ENCODE peak calls at places on chromosomes 4 and X, in nine cellular contexts. N is brain microvascular endothelial cell; T is GM23248; F is heart right ventricle; U is effector memory CD4-positive, alpha-beta T cell; L is colonic mucosa; Q is neuronal stem cell; X is SK-N-SH; W is SJSA1. B is an unnamed sample.

GRCh38 chr4:1047106-1047975 is 35.9 kb downstream of the FGFRL1 start:
- DNase-seq in Q (no peak), U (no peak), N (no peak), T (no peak), F (peak), W (peak), L (peak), X (no peak), B (no peak)

GRCh38 chr4:128241425-128241913 is 46.1 kb downstream of the PGRMC2 start:
- DNase-seq in T (peak), L (no peak), N (peak), U (no peak), F (no peak), Q (no peak), W (peak), X (peak), B (no peak)

GRCh38 chr4:1216869-1217294 is 32.0 kb downstream of the CTBP1 start:
- DNase-seq in Q (no peak), X (no peak), L (no peak), T (no peak), W (no peak), F (peak), N (no peak), U (peak), B (no peak)

GRCh38 chrX:38375888-38376287 is 23.5 kb downstream of the OTC start:
- DNase-seq in Q (no peak), T (peak), F (no peak), W (no peak), N (peak), L (no peak), X (peak), U (no peak), B (no peak)

GRCh38 chr4:10075953-10076391 is 40.6 kb downstream of the WDR1 start:
- DNase-seq in Q (no peak), L (no peak), N (no peak), F (no peak), U (no peak), T (peak), W (no peak), X (no peak), B (no peak)

GRCh38 chr4:178664636-178665035 is 1222.4 kb upstream of the AGA start:
- DNase-seq in Q (no peak), N (no peak), T (no peak), L (no peak), U (no peak), X (no peak), F (no peak), W (no peak), B (no peak)

GRCh38 chr4:17447675-17448298 is 64.1 kb downstream of the QDPR start:
- DNase-seq in F (no peak), T (peak), L (peak), Q (peak), N (peak), U (peak), W (peak), X (peak), B (peak)

GRCh38 chrX:111169141-111169540 is 73.2 kb downstream of the PAK3 start:
- DNase-seq in W (no peak), F (no peak), U (no peak), L (no peak), T (no peak), X (no peak), Q (no peak), N (no peak), B (no peak)

GRCh38 chr4:27239651-27240050 is 379.0 kb downstream of the STIM2 start:
- DNase-seq in U (no peak), Q (no peak), N (no peak), F (no peak), L (no peak), X (no peak), T (peak), W (no peak), B (no peak)

GRCh38 chr4:17142232-17142711 is 243.8 kb upstream of the LDB2 start:
- DNase-seq in Q (no peak), F (no peak), T (peak), U (no peak), X (no peak), L (no peak), N (peak), W (peak), B (no peak)

GRCh38 chrX:133985164-133986007 is at the start of gene GPC3:
- DNase-seq in Q (no peak), T (no peak), F (peak), X (peak), U (peak), L (peak), W (peak), N (no peak), B (no peak)

GRCh38 chr4:86359944-86360478 is at the start of gene MAPK10:
- DNase-seq in L (peak), U (peak), T (peak), X (peak), W (peak), F (peak), Q (peak), N (peak), B (peak)

GRCh38 chrX:143853488-143853887 is 30.4 kb upstream of the UBE2NL start:
- DNase-seq in Q (no peak), X (no peak), U (no peak), L (no peak), W (no peak), T (no peak), N (no peak), F (no peak), B (no peak)

GRCh38 chr4:53196872-53197759 is 168.7 kb downstream of the SCFD2 start:
- DNase-seq in L (no peak), N (peak), U (no peak), X (peak), F (no peak), T (peak), Q (peak), W (peak), B (no peak)

GRCh38 chr4:7597281-7597680 is 162.6 kb upstream of the PSAPL1 start:
- DNase-seq in N (no peak), U (no peak), F (no peak), W (no peak), T (no peak), L (no peak), X (no peak), Q (no peak), B (no peak)

GRCh38 chr4:73311428-73311827 is 52.8 kb upstream of the ANKRD17 start:
- DNase-seq in X (no peak), N (no peak), F (no peak), Q (no peak), U (no peak), T (peak), W (peak), L (no peak), B (no peak)

GRCh38 chr4:30632751-30633150 is 87.4 kb upstream of the PCDH7 start:
- DNase-seq in W (no peak), F (no peak), T (no peak), N (no peak), U (no peak), L (no peak), Q (no peak), X (no peak), B (no peak)

GRCh38 chr4:16196482-16197393 is 29.5 kb downstream of the TAPT1 start:
- DNase-seq in F (no peak), W (peak), U (no peak), L (peak), T (peak), X (no peak), Q (peak), N (peak), B (no peak)

GRCh38 chr4:111136438-111136837 is 513.6 kb upstream of the PITX2 start:
- DNase-seq in U (no peak), N (peak), F (no peak), L (no peak), W (peak), X (no peak), T (peak), Q (no peak), B (no peak)

GRCh38 chrX:133794151-133794550 is 191.2 kb downstream of the GPC3 start:
- DNase-seq in T (no peak), L (no peak), W (no peak), N (no peak), F (no peak), X (no peak), U (no peak), Q (no peak), B (no peak)

GRCh38 chr4:77203380-77204197 is 46.6 kb downstream of the CCNG2 start:
- DNase-seq in Q (peak), U (peak), N (peak), W (peak), F (no peak), X (peak), L (peak), T (peak), B (no peak)

GRCh38 chr4:38488891-38489861 is 174.8 kb upstream of the KLF3 start:
- DNase-seq in W (no peak), F (no peak), T (peak), X (no peak), N (no peak), L (peak), U (no peak), Q (peak), B (no peak)

GRCh38 chrX:154040863-154041262 is 21.2 kb upstream of the IRAK1 start:
- DNase-seq in X (no peak), Q (no peak), U (no peak), L (no peak), W (no peak), N (no peak), F (no peak), T (no peak), B (no peak)
- H3K27ac ChIP-seq in X (no peak), Q (no peak), U (no peak), L (no peak), W (no peak), N (peak), F (peak), T (peak), B (no peak)

DNA sequence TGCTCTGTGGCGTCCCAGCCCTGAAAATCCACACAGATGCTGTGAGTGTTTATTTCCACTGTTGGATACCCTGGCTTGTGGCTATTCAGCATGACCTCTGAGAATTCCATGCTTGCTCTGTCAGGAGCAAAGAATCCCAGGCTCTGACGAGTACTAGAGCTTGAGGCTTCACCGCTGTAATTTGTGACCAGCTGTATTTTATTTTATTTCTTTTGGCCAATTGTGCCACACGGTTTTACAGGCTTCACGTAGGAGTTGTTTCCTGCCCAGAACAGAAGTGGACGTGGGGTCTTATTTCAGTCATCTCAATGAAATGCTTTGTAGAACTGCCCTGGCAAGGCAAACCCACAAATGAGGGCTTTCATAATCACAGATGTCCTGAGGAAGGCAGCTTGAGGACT is 69.4 kb upstream of the CLDN34 start:
- DNase-seq in W (peak), Q (no peak), X (no peak), U (no peak), T (peak), F (no peak), L (no peak), N (peak), B (no peak)
- H3K27ac ChIP-seq in W (peak), Q (no peak), X (no peak), U (no peak), T (peak), F (no peak), L (no peak), N (peak), B (peak)

GRCh38 chr4:153432971-153433752 is 33.0 kb upstream of the TMEM131L start:
- DNase-seq in X (no peak), W (peak), N (peak), T (peak), Q (no peak), L (peak), F (peak), U (peak), B (no peak)

GRCh38 chr4:153427363-153428071 is 38.6 kb upstream of the TMEM131L start:
- DNase-seq in F (no peak), L (no peak), Q (no peak), U (no peak), T (peak), W (peak), N (no peak), X (no peak), B (no peak)

GRCh38 chr4:153433753-153434105 is 32.4 kb upstream of the TMEM131L start:
- DNase-seq in W (no peak), N (no peak), T (no peak), X (no peak), L (no peak), Q (no peak), F (no peak), U (no peak), B (no peak)

GRCh38 chr4:153426207-153426886 is 39.8 kb upstream of the TMEM131L start:
- DNase-seq in F (no peak), X (no peak), L (no peak), T (no peak), Q (no peak), N (no peak), W (no peak), U (no peak), B (no peak)

DNA sequence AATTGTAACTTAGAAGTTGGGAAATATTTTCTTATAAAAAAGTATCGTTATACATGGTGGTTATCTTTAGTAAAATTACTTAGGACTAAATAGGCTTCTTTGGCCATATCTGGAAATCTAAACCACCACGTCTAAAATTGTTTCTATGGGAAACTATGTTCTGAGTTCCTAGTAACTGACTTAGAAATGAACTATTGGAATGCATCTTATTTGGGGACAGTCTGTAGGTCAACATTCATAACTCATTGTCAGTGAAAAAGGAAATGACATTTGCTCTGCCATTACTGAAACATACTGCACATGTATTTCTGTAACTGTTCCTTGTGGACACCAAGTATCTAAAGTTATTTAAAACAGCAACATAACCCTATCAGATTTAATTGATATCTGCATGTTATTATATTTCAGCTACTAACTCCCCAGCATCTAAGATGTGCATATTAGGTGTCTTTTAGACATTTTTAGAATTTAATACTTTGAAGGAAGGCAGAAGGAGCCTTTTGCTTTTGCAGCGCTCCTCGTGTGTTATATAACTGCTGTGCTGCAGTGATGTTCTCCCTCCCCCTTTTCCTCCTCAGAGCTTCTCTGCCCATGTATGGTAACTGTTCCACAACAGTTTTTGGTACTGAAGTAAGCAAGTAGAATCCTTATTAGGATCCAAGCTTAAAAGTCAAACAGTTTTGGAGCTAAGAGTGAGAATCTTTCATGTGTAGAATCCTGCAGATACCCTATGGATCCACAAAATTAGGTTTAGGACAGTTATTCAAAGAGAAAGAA is 37.2 kb upstream of the TMEM131L start:
- DNase-seq in W (no peak), F (no peak), X (no peak), Q (no peak), N (no peak), L (no peak), U (no peak), T (no peak), B (no peak)
- H3K27ac ChIP-seq in W (no peak), F (no peak), X (no peak), Q (no peak), N (no peak), L (no peak), U (no peak), T (no peak), B (no peak)

GRCh38 chrX:56564921-56565861 is 1.8 kb downstream of the UBQLN2 start:
- DNase-seq in W (no peak), L (peak), N (no peak), X (peak), Q (peak), F (no peak), T (peak), U (no peak), B (no peak)
- H3K27ac ChIP-seq in W (no peak), L (no peak), N (no peak), X (peak), Q (no peak), F (peak), T (peak), U (peak), B (peak)

GRCh38 chr4:140236649-140237160 is 82.7 kb upstream of the MAML3 start:
- DNase-seq in Q (no peak), T (peak), F (no peak), L (no peak), X (peak), N (no peak), W (no peak), U (no peak), B (no peak)
- H3K27ac ChIP-seq in Q (peak), T (peak), F (peak), L (peak), X (peak), N (no peak), W (no peak), U (no peak), B (no peak)

GRCh38 chr4:119035941-119036737 is 99.5 kb upstream of the MYOZ2 start:
- DNase-seq in W (no peak), T (peak), L (no peak), F (no peak), X (no peak), U (no peak), N (no peak), Q (no peak), B (no peak)
- H3K27ac ChIP-seq in W (peak), T (peak), L (no peak), F (peak), X (peak), U (no peak), N (no peak), Q (no peak), B (no peak)

DNA sequence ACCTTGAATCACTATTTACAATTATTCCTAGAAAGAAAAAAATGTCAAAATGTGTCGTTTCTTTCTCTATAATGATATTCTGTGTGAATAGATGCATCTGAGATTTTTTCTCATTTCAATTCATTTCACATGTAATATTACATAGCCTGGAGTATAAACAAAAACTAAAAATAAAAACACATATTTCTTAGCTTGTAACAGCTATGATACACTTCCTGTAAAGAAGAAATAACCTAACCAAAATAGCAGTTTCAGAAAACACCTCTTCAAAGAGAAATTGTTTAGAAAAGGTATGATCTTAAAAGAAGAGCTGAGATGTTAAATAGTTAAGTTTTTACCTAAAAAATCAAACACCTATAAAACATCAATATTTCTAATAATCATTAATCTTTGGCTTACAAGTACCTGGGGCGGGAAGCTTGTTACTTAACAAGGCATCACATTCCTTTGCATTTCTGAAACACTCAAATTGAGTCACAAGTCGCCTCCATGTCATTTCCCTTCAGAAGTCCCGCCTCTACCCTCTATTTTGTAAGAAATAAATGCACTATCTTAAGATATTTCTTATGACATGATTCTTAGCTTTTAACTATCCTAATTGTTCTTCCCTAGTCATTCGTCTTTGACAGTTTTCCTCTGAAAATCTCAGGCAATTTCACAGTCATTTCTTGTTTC is 76.5 kb downstream of the PCDH18 start:
- DNase-seq in W (no peak), N (no peak), X (no peak), F (no peak), T (no peak), L (no peak), U (no peak), Q (no peak), B (no peak)
- H3K27ac ChIP-seq in W (no peak), N (no peak), X (no peak), F (no peak), T (no peak), L (no peak), U (no peak), Q (no peak), B (no peak)

GRCh38 chr4:142278171-142278570 is 567.9 kb downstream of the INPP4B start:
- DNase-seq in X (no peak), F (no peak), W (no peak), N (peak), T (peak), U (no peak), L (no peak), Q (no peak), B (no peak)

GRCh38 chr4:142271832-142272231 is 574.3 kb downstream of the INPP4B start:
- DNase-seq in U (no peak), Q (no peak), F (no peak), X (no peak), L (no peak), T (no peak), N (no peak), W (no peak), B (no peak)

GRCh38 chr4:142267101-142267500 is 579.0 kb downstream of the INPP4B start:
- DNase-seq in W (no peak), Q (no peak), L (no peak), T (no peak), U (no peak), F (no peak), X (no peak), N (no peak), B (no peak)

GRCh38 chr4:142274137-142274536 is 572.0 kb downstream of the INPP4B start:
- DNase-seq in N (peak), U (no peak), W (peak), Q (no peak), L (no peak), X (no peak), T (peak), F (no peak), B (no peak)

DNA sequence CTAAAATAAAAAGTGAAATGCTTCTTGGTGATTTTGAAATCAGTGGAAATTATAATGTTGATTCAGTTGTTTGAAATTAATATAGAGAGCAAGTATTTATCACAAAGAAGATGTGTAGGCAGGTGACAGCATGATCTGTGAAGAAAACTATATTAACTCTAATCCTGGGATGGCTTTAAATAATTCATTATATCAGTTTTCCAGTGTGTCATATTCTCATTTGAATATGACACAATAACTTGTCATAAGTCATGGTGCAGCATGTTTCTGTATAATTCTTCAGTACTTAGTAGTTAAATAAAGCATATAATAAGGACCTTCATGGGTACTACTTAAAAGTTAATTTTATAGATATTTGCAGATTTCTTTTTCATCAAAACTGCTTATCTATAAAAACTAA is 573.6 kb downstream of the INPP4B start:
- DNase-seq in W (no peak), N (no peak), X (no peak), L (no peak), U (no peak), T (no peak), F (no peak), Q (no peak), B (no peak)
- H3K27ac ChIP-seq in W (no peak), N (no peak), X (no peak), L (no peak), U (no peak), T (no peak), F (no peak), Q (no peak), B (no peak)